ENCODE peak calls at places on chromosomes 12 and 14, in nine cellular contexts. E is K562, Q is fibroblast of lung, T is IMR-90, X is kidney, N is NT2/D1, S is GM12878, C is trophoblast cell, K is DND-41. W is an unnamed sample.

GRCh38 chr12:107512391-107512790 is 173.2 kb upstream of the PWP1 start:
- DNase-seq in E (no peak), Q (peak), T (peak), X (no peak), N (no peak), S (no peak), C (no peak), K (no peak), W (no peak)

GRCh38 chr12:6964605-6965025 is 5.8 kb downstream of the PHB2 start:
- DNase-seq in E (peak), Q (no peak), T (no peak), X (no peak), N (no peak), S (no peak), C (no peak), K (no peak), W (no peak)

GRCh38 chr14:67652189-67652588 is 22.2 kb downstream of the VTI1B start:
- DNase-seq in E (no peak), Q (no peak), T (no peak), X (no peak), N (no peak), S (no peak), C (no peak), K (no peak), W (no peak)

GRCh38 chr14:35898217-35898775 is 72.2 kb downstream of the BRMS1L start:
- DNase-seq in E (no peak), Q (no peak), T (no peak), X (no peak), N (no peak), S (no peak), C (no peak), K (no peak), W (no peak)

GRCh38 chr14:95294834-95295599 is 24.7 kb downstream of the CLMN start:
- DNase-seq in E (no peak), Q (peak), T (no peak), X (peak), N (no peak), S (no peak), C (no peak), K (no peak), W (peak)

GRCh38 chr14:20468773-20469241 is 399 bp upstream of the PNP start:
- DNase-seq in E (no peak), Q (no peak), T (no peak), X (no peak), N (no peak), S (no peak), C (no peak), K (no peak), W (no peak)

GRCh38 chr14:29671034-29671433 is 256.6 kb downstream of the PRKD1 start:
- DNase-seq in E (no peak), Q (peak), T (peak), X (no peak), N (no peak), S (no peak), C (no peak), K (no peak), W (no peak)

GRCh38 chr14:104551851-104552737 is 27.5 kb upstream of the C14orf180 start:
- DNase-seq in E (no peak), Q (no peak), T (no peak), X (peak), N (no peak), S (no peak), C (no peak), K (no peak), W (no peak)

GRCh38 chr12:6113691-6114475 is 10.6 kb downstream of the VWF start:
- DNase-seq in E (no peak), Q (no peak), T (no peak), X (no peak), N (no peak), S (no peak), C (no peak), K (no peak), W (no peak)

GRCh38 chr14:75521415-75522199 is 662 bp upstream of the BATF start:
- DNase-seq in E (no peak), Q (no peak), T (no peak), X (no peak), N (no peak), S (no peak), C (peak), K (peak), W (no peak)

GRCh38 chr14:101109347-101109638 is 205.8 kb upstream of the RTL1 start:
- DNase-seq in E (no peak), Q (no peak), T (no peak), X (no peak), N (no peak), S (no peak), C (no peak), K (no peak), W (no peak)

GRCh38 chr12:124754949-124755800 is 108.5 kb downstream of the SCARB1 start:
- DNase-seq in E (no peak), Q (peak), T (peak), X (peak), N (peak), S (no peak), C (no peak), K (peak), W (no peak)

GRCh38 chr12:70919597-70920035 is 922 bp downstream of the PTPRR start:
- DNase-seq in E (no peak), Q (peak), T (no peak), X (no peak), N (no peak), S (no peak), C (no peak), K (peak), W (no peak)

GRCh38 chr12:59040043-59040442 is 119.7 kb upstream of the LRIG3 start:
- DNase-seq in E (no peak), Q (peak), T (peak), X (no peak), N (no peak), S (no peak), C (no peak), K (no peak), W (no peak)
- H3K9ac ChIP-seq in E (no peak), Q (no peak), T (peak), X (no peak), N (peak), S (no peak), C (no peak), K (no peak), W (no peak)

GRCh38 chr12:14824012-14824634 is 10.1 kb upstream of the SMCO3 start:
- DNase-seq in E (no peak), Q (peak), T (peak), X (no peak), N (no peak), S (no peak), C (no peak), K (no peak), W (no peak)
- H3K9ac ChIP-seq in E (no peak), Q (no peak), T (no peak), X (no peak), N (no peak), S (no peak), C (no peak), K (no peak), W (no peak)

GRCh38 chr12:4816776-4817530 is 92.8 kb upstream of the KCNA1 start:
- DNase-seq in E (no peak), Q (no peak), T (no peak), X (no peak), N (no peak), S (no peak), C (no peak), K (no peak), W (no peak)

GRCh38 chr12:4814485-4814884 is 94.3 kb downstream of the GALNT8 start:
- DNase-seq in E (no peak), Q (no peak), T (no peak), X (no peak), N (no peak), S (no peak), C (no peak), K (no peak), W (no peak)

GRCh38 chr12:4810219-4810671 is 90.0 kb downstream of the GALNT8 start:
- DNase-seq in E (no peak), Q (no peak), T (no peak), X (no peak), N (no peak), S (no peak), C (no peak), K (no peak), W (no peak)

GRCh38 chr12:4812621-4813327 is 92.6 kb downstream of the GALNT8 start:
- DNase-seq in E (no peak), Q (no peak), T (no peak), X (no peak), N (no peak), S (no peak), C (no peak), K (no peak), W (no peak)

GRCh38 chr12:4813741-4814140 is 93.5 kb downstream of the GALNT8 start:
- DNase-seq in E (no peak), Q (no peak), T (no peak), X (no peak), N (no peak), S (no peak), C (no peak), K (no peak), W (no peak)
- H3K9ac ChIP-seq in E (no peak), Q (no peak), T (no peak), X (no peak), N (no peak), S (no peak), C (no peak), K (no peak), W (no peak)

GRCh38 chr12:115963030-115963480 is 314.4 kb downstream of the MED13L start:
- DNase-seq in E (no peak), Q (peak), T (peak), X (no peak), N (no peak), S (no peak), C (peak), K (no peak), W (no peak)
- H3K9ac ChIP-seq in E (no peak), Q (no peak), T (no peak), X (no peak), N (no peak), S (no peak), C (no peak), K (no peak), W (no peak)

W was measured in keratinocyte.